ENCODE peak calls at places on chromosomes 16 and 17, in six cellular contexts. O, M, J, W, I and N are unnamed samples.
A peak's percentile ranks its signal among the peaks of the same experiment; 100 is the strongest.

GRCh38 chr17:28115046-28115445 is 72.6 kb downstream of the NLK start:
- DNase-seq in O (no peak), M (no peak), J (no peak), W (no peak), I (no peak), N (no peak)

GRCh38 chr17:16419074-16419928 is 3.9 kb downstream of the TRPV2 start:
- DNase-seq in O (no peak), M (peak; percentile 56), J (no peak), W (peak; percentile 58), I (peak; percentile 71), N (no peak)

GRCh38 chr16:53507464-53508180 is 4.6 kb upstream of the AKTIP start:
- DNase-seq in O (no peak), M (no peak), J (no peak), W (no peak), I (no peak), N (no peak)

GRCh38 chr16:27223226-27223610 is 19.9 kb downstream of the KDM8 start:
- DNase-seq in O (no peak), M (no peak), J (no peak), W (no peak), I (no peak), N (no peak)

GRCh38 chr16:87490091-87490798 is 2.6 kb downstream of the ZCCHC14 start:
- DNase-seq in O (no peak), M (no peak), J (no peak), W (peak; percentile 16), I (no peak), N (no peak)

GRCh38 chr16:84597518-84598390 is 20.1 kb downstream of the COTL1 start:
- DNase-seq in O (no peak), M (no peak), J (no peak), W (no peak), I (no peak), N (no peak)

GRCh38 chr16:69703638-69704037 is 22.7 kb downstream of the NQO1 start:
- DNase-seq in O (no peak), M (no peak), J (no peak), W (no peak), I (no peak), N (no peak)

GRCh38 chr16:46991729-46992704 is 18.5 kb upstream of the DNAJA2 start:
- DNase-seq in O (no peak), M (no peak), J (no peak), W (no peak), I (no peak), N (no peak)

GRCh38 chr17:2435181-2435741 is 34.4 kb upstream of the MNT start:
- DNase-seq in O (no peak), M (no peak), J (no peak), W (no peak), I (no peak), N (peak; percentile 25)

GRCh38 chr17:80112471-80113032 is 11.2 kb downstream of the GAA start:
- DNase-seq in O (no peak), M (no peak), J (no peak), W (no peak), I (no peak), N (no peak)

GRCh38 chr16:57627184-57627871 is 1.1 kb upstream of the ADGRG1 start:
- DNase-seq in O (no peak), M (no peak), J (peak; percentile 48), W (no peak), I (no peak), N (no peak)

GRCh38 chr17:64159051-64159590 is 29.2 kb upstream of the ERN1 start:
- DNase-seq in O (no peak), M (no peak), J (no peak), W (no peak), I (no peak), N (no peak)

GRCh38 chr17:36614081-36614480 is 12.7 kb downstream of the MRM1 start:
- DNase-seq in O (no peak), M (no peak), J (no peak), W (no peak), I (no peak), N (no peak)

GRCh38 chr17:36722121-36722902 is 120.9 kb downstream of the MRM1 start:
- DNase-seq in O (no peak), M (peak; percentile 61), J (no peak), W (peak; percentile 82), I (peak; percentile 58), N (no peak)

GRCh38 chr16:11321662-11322061 is 23.6 kb upstream of the RMI2 start:
- DNase-seq in O (no peak), M (no peak), J (no peak), W (no peak), I (no peak), N (no peak)

GRCh38 chr17:68718924-68719323 is 117.8 kb upstream of the FAM20A start:
- DNase-seq in O (no peak), M (no peak), J (no peak), W (no peak), I (no peak), N (no peak)

GRCh38 chr16:7257026-7257425 is 75.6 kb upstream of the RBFOX1 start:
- DNase-seq in O (no peak), M (no peak), J (no peak), W (no peak), I (no peak), N (no peak)

GRCh38 chr17:350706-351435 is 1.7 kb downstream of the RPH3AL start:
- DNase-seq in O (no peak), M (no peak), J (peak; percentile 22), W (no peak), I (no peak), N (peak; percentile 27)

GRCh38 chr17:4881761-4882555 is 17.4 kb upstream of the C17orf107 start:
- DNase-seq in O (no peak), M (peak; percentile 65), J (peak; percentile 46), W (peak; percentile 68), I (no peak), N (peak; percentile 54)

GRCh38 chr16:29738514-29738913 is 7.3 kb downstream of the C16orf54 start:
- DNase-seq in O (no peak), M (peak; percentile 50), J (no peak), W (no peak), I (no peak), N (no peak)

GRCh38 chr17:30235386-30236296 is at the start of gene SLC6A4:
- DNase-seq in O (peak; percentile 55), M (no peak), J (no peak), W (no peak), I (no peak), N (no peak)

GRCh38 chr17:54085934-54086333 is 263.2 kb downstream of the KIF2B start:
- DNase-seq in O (no peak), M (no peak), J (no peak), W (no peak), I (no peak), N (no peak)

GRCh38 chr16:86665929-86666328 is 87.6 kb downstream of the FOXL1 start:
- DNase-seq in O (no peak), M (no peak), J (no peak), W (no peak), I (no peak), N (no peak)

GRCh38 chr16:87562201-87562600 is 40.1 kb upstream of the JPH3 start:
- DNase-seq in O (no peak), M (no peak), J (no peak), W (no peak), I (no peak), N (no peak)

GRCh38 chr17:63455417-63455816 is 9.3 kb upstream of the CYB561 start:
- DNase-seq in O (no peak), M (no peak), J (no peak), W (no peak), I (no peak), N (no peak)